ENCODE peak calls at places on chromosomes 16 and 17, in ten cellular contexts. B is activated T-cell treated with anti-CD3 and anti-CD28 coated beads, Interleukin-2, amount 50 U/mL, for 24 hours; K is Right ventricle myocardium superior; N is NCI-H748 treated with DMSO at 0.1 percent for 48 hours; P is activated CD4-positive, alpha-beta T cell treated with anti-CD3 and anti-CD28 coated beads, Interleukin-2, amount 10 ng/mL, durations not matched to agents 7 days and 5 days; W is kidney epithelial cell; U is naive B cell; Q is effector memory CD4-positive, alpha-beta T cell; I is GM20000; G is Calu3. C is an unnamed sample.

GRCh38 chr17:48134912-48135480 is 27.4 kb downstream of the SNX11 start:
- DNase-seq in B (no peak), K (no peak), N (no peak), P (no peak), W (no peak), U (no peak), Q (no peak), I (peak), G (no peak), C (peak)

GRCh38 chr17:51398128-51398525 is 137.8 kb downstream of the UTP18 start:
- DNase-seq in B (no peak), K (no peak), N (no peak), P (no peak), W (no peak), U (no peak), Q (no peak), I (no peak), G (no peak), C (no peak)

GRCh38 chr17:20924306-20924705 is 118.5 kb downstream of the USP22 start:
- DNase-seq in B (no peak), K (no peak), N (no peak), P (no peak), W (no peak), U (no peak), Q (no peak), I (no peak), G (no peak), C (no peak)

GRCh38 chr17:59361916-59362810 is 30.7 kb downstream of the YPEL2 start:
- DNase-seq in B (peak), K (no peak), N (no peak), P (peak), W (peak), U (peak), Q (no peak), I (peak), G (no peak), C (peak)

GRCh38 chr17:81171941-81172340 is 5.9 kb upstream of the AATK start:
- DNase-seq in B (no peak), K (no peak), N (no peak), P (no peak), W (no peak), U (no peak), Q (no peak), I (no peak), G (no peak), C (no peak)

GRCh38 chr16:68074850-68075249 is 10.3 kb upstream of the NFATC3 start:
- DNase-seq in B (peak), K (no peak), N (no peak), P (peak), W (no peak), U (peak), Q (peak), I (peak), G (no peak), C (no peak)

GRCh38 chr16:12944300-12944699 is 42.9 kb downstream of the SHISA9 start:
- DNase-seq in B (no peak), K (no peak), N (no peak), P (no peak), W (no peak), U (no peak), Q (no peak), I (no peak), G (no peak), C (no peak)

GRCh38 chr16:67528222-67528869 is at the start of gene RIPOR1:
- DNase-seq in B (no peak), K (peak), N (no peak), P (peak), W (no peak), U (peak), Q (peak), I (peak), G (peak), C (peak)

GRCh38 chr17:57577751-57578607 is 167.1 kb downstream of the CCDC182 start:
- DNase-seq in B (no peak), K (peak), N (peak), P (no peak), W (no peak), U (no peak), Q (no peak), I (no peak), G (no peak), C (no peak)

GRCh38 chr17:39979021-39979660 is 1.5 kb upstream of the PSMD3 start:
- DNase-seq in B (no peak), K (no peak), N (no peak), P (no peak), W (peak), U (no peak), Q (no peak), I (no peak), G (no peak), C (peak)

C was measured in PC-3.